ENCODE peak calls at places on chromosomes 16 and 17, in four cellular contexts. Z is body of pancreas, F is cardiac muscle cell, S is Caco-2. A is an unnamed sample. For H3K4me1, the result is how much of the 10 kb centered on the place peaks cover.

GRCh38 chr16:78134944-78135619 is 35.6 kb downstream of the WWOX start:
- DNase-seq in S (peak), F (no peak), Z (no peak), A (no peak)

GRCh38 chr17:67993153-67993997 is 2.9 kb downstream of the C17orf58 start:
- DNase-seq in S (peak), F (peak), Z (peak), A (peak)

GRCh38 chr16:70682239-70683145 is 3.4 kb downstream of the MTSS2 start:
- DNase-seq in Z (no peak), S (no peak), F (no peak), A (peak)

GRCh38 chr17:28949185-28950016 is 1.9 kb downstream of the PHF12 start:
- DNase-seq in F (peak), S (peak), Z (peak), A (peak)

GRCh38 chr16:85061566-85061965 is 34.0 kb downstream of the KIAA0513 start:
- DNase-seq in Z (no peak), F (no peak), S (no peak), A (peak)

GRCh38 chr16:65908568-65908967 is 457.9 kb upstream of the CDH5 start:
- DNase-seq in Z (no peak), F (no peak), S (no peak), A (no peak)

GRCh38 chr16:48820379-48820778 is 210.4 kb upstream of the N4BP1 start:
- DNase-seq in Z (no peak), S (no peak), F (no peak), A (no peak)

GRCh38 chr16:80803341-80804060 is 897 bp downstream of the CDYL2 start:
- DNase-seq in Z (peak), S (peak), F (peak), A (peak)

GRCh38 chr17:40921026-40921425 is 16.4 kb downstream of the KRT23 start:
- DNase-seq in S (no peak), F (no peak), Z (no peak), A (no peak)

GRCh38 chr16:81071816-81072215 is 5.2 kb downstream of the C16orf46 start:
- DNase-seq in Z (no peak), S (no peak), F (no peak), A (no peak)

GRCh38 chr16:53814791-53815190 is 110.8 kb downstream of the FTO start:
- DNase-seq in Z (no peak), S (no peak), F (no peak), A (no peak)

GRCh38 chr16:50584033-50584722 is 36.0 kb downstream of the NKD1 start:
- DNase-seq in F (no peak), S (no peak), Z (no peak), A (no peak)

GRCh38 chr17:82684207-82684903 is 14.1 kb downstream of the RAB40B start:
- DNase-seq in F (no peak), Z (peak), S (no peak), A (no peak)

GRCh38 chr16:65510850-65511249 is 389.0 kb upstream of the CDH11 start:
- DNase-seq in S (peak), Z (no peak), F (peak), A (no peak)

GRCh38 chr16:71676236-71676635 is 48.3 kb downstream of the PHLPP2 start:
- DNase-seq in S (no peak), F (no peak), Z (no peak), A (no peak)

GRCh38 chr16:85392756-85393673 is 220.1 kb upstream of the GSE1 start:
- DNase-seq in F (no peak), Z (peak), S (no peak), A (peak)

GRCh38 chr16:81996664-81997529 is 14.4 kb downstream of the SDR42E1 start:
- DNase-seq in S (peak), F (peak), Z (no peak), A (no peak)

GRCh38 chr17:80071116-80071980 is 30.0 kb upstream of the GAA start:
- DNase-seq in S (no peak), Z (peak), F (peak), A (peak)

GRCh38 chr17:75542728-75543336 is 17.3 kb downstream of the LLGL2 start:
- DNase-seq in Z (no peak), F (no peak), S (no peak), A (no peak)

GRCh38 chr17:46720408-46720807 is 98.1 kb downstream of the WNT3 start:
- DNase-seq in Z (no peak), F (peak), S (no peak), A (no peak)

GRCh38 chr17:74815067-74815466 is 38.9 kb upstream of the NAT9 start:
- DNase-seq in Z (no peak), S (no peak), F (no peak), A (no peak)

GRCh38 chr17:66952031-66952524 is 12.4 kb upstream of the CACNG4 start:
- DNase-seq in Z (peak), F (peak), S (peak), A (peak)

GRCh38 chr17:17919169-17920107 is 52.8 kb downstream of the TOM1L2 start:
- DNase-seq in F (peak), S (peak), Z (peak), A (peak)

GRCh38 chr17:20116683-20117309 is 107.6 kb downstream of the SPECC1 start:
- DNase-seq in Z (peak), F (peak), S (peak), A (no peak)

GRCh38 chr16:14062261-14062660 is 8.9 kb upstream of the MRTFB start:
- DNase-seq in F (no peak), Z (no peak), S (no peak), A (no peak)

GRCh38 chr17:66964083-66964771 is at the start of gene CACNG4:
- DNase-seq in Z (no peak), S (peak), F (no peak), A (no peak)

GRCh38 chr16:2817496-2818277 is 650 bp downstream of the PRSS21 start:
- DNase-seq in S (no peak), Z (no peak), F (no peak), A (no peak)

GRCh38 chr16:83037102-83037501 is 410.3 kb downstream of the CDH13 start:
- DNase-seq in Z (no peak), S (no peak), F (peak), A (no peak)

GRCh38 chr17:7220593-7221280 is 999 bp downstream of the ACADVL start:
- DNase-seq in S (peak), F (peak), Z (peak), A (no peak)

GRCh38 chr17:82353484-82353883 is 5.6 kb upstream of the TEX19 start:
- DNase-seq in Z (no peak), F (no peak), S (no peak), A (no peak)

GRCh38 chr16:78740269-78740668 is 640.8 kb downstream of the WWOX start:
- DNase-seq in Z (no peak), S (no peak), F (no peak), A (no peak)

GRCh38 chr16:70697601-70698170 is 11.8 kb upstream of the MTSS2 start:
- DNase-seq in Z (no peak), S (no peak), F (no peak), A (no peak)

GRCh38 chr16:81405702-81406113 is 38.9 kb upstream of the CMIP start:
- DNase-seq in F (peak), Z (peak), S (peak), A (no peak)

GRCh38 chr16:85722497-85722896 is 28.4 kb downstream of the C16orf74 start:
- DNase-seq in Z (no peak), S (no peak), F (no peak), A (no peak)

GRCh38 chr17:60352569-60352968 is 39.4 kb downstream of the USP32 start:
- DNase-seq in Z (no peak), F (no peak), S (no peak), A (no peak)

GRCh38 chr17:18143044-18143936 is 34.7 kb downstream of the MYO15A start:
- DNase-seq in S (peak), F (peak), Z (no peak), A (no peak)

GRCh38 chr17:79215631-79216030 is 141.0 kb downstream of the ENGASE start:
- DNase-seq in S (no peak), Z (no peak), F (no peak), A (no peak)

GRCh38 chr17:21252289-21252874 is 828 bp downstream of the NATD1 start:
- DNase-seq in Z (no peak), F (no peak), S (no peak), A (no peak)

GRCh38 chr17:15346196-15346595 is 4.8 kb upstream of the TEKT3 start:
- DNase-seq in S (no peak), Z (no peak), F (no peak), A (no peak)

DNA sequence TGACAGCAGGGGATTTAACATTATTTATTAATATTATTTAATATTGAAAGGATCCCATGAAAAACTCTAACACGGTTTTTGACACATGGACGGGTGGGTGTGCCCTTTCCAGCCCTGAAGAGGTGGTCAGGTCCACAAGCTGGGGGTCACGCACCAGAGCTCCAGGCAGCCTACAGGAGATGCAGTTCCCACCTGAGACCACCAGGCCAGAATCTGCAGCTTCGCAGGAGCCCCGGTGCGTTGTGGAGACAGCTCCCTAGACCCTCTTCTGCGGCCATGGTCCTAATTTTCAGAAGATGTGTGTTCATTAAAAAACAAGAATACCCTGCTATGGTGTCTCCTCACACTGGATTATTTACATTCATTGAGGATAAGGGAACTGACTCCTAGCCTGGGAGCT is 331.1 kb downstream of the C16orf95 start:
- DNase-seq in S (no peak), Z (no peak), F (no peak), A (no peak)
- TF ChIP-seq CTCF in S (no peak), Z (no peak), F (no peak), A (no peak)

DNA sequence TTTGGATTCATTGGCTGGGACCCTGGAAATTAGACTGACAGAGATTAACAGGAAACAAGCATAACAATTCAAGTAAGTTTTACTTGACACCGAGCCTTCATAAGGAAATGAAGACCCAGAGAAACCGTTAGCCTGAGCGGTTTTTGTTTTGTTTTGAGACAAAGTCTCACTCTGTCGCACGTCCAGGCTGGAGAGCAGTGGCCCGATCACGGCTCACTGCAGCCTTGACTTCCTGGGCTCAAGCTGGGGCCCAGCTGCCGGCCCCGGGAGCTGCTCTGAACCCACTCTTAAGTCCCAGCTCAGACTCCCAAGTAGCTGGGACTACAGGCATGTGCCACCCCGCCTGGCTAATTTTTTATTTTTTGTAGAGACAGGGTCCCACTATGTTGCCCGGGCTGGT is 321.3 kb downstream of the SEC14L1 start:
- DNase-seq in S (no peak), Z (no peak), F (no peak), A (peak)
- H3K4me1 ChIP-seq in S (under half), Z (under half), F (half or more), A (under half)

GRCh38 chr17:33292981-33293867 is at the start of gene ASIC2:
- DNase-seq in F (no peak), Z (no peak), S (peak), A (no peak)
- H3K4me3 ChIP-seq in F (peak), Z (no peak), S (no peak), A (no peak)

GRCh38 chr16:31009120-31009519 is 1.3 kb downstream of the STX1B start:
- DNase-seq in Z (no peak), S (no peak), F (no peak), A (no peak)

GRCh38 chr16:31008154-31008950 is 2.1 kb downstream of the STX1B start:
- DNase-seq in F (no peak), S (no peak), Z (no peak), A (no peak)

GRCh38 chr16:31010943-31011342 is 505 bp upstream of the STX1B start:
- DNase-seq in Z (no peak), F (no peak), S (no peak), A (no peak)

GRCh38 chr16:31010539-31010938 is at the start of gene STX1B:
- DNase-seq in S (no peak), F (peak), Z (no peak), A (no peak)

GRCh38 chr16:31009894-31010293 is 544 bp downstream of the STX1B start:
- DNase-seq in Z (no peak), F (no peak), S (no peak), A (no peak)
- TF ChIP-seq CTCF in Z (no peak), F (no peak), S (no peak), A (no peak)

GRCh38 chr16:68090526-68090925 is 5.4 kb downstream of the NFATC3 start:
- DNase-seq in F (no peak), S (no peak), Z (no peak), A (no peak)
- H3K4me1 ChIP-seq in F (under half), S (under half), Z (under half), A (under half)

DNA sequence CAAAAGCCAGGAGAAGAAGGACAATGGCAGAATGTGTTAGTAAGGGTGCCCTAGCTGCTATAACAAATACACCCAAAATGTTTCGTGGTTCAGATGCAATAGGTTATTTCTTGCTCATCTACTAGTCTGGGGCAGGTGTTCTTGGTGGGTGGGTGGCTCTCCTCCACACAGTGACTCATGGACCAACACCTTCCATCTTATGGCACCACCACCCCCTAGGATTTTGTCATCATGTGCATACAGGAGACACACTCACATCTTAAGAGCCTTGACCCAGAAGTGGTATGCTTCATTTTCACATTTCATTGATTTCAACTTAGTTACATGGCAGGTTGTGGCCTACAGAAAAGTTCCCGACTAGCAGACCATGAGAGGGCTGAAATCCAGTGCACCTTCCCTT is 114.7 kb downstream of the AMFR start:
- DNase-seq in S (no peak), F (no peak), Z (no peak), A (no peak)
- H3K4me3 ChIP-seq in S (no peak), F (no peak), Z (no peak), A (no peak)

A was measured in left lung.